ENCODE peak calls at places on chromosomes 2 and 18, in ten cellular contexts. One of them, this sample, is unnamed.

GRCh38 chr2:121527009-121527682 is 3.5 kb upstream of the RNU4ATAC start:
- DNase-seq in astrocyte of the spinal cord: no peak
- DNase-seq in WTC11: no peak
- DNase-seq in AG09309: no peak
- DNase-seq in CD8-positive, alpha-beta T cell: no peak
- DNase-seq in colonic mucosa: no peak
- DNase-seq in HL-60: no peak
- DNase-seq in GM12878: no peak
- DNase-seq in endothelial cell: no peak
- DNase-seq in GM13976: no peak
- DNase-seq in this sample: peak; percentile 30

GRCh38 chr2:240719676-240720545 is 28.2 kb downstream of the AQP12A start:
- DNase-seq in astrocyte of the spinal cord: no peak
- DNase-seq in colonic mucosa: no peak
- DNase-seq in GM12878: no peak
- DNase-seq in HL-60: no peak
- DNase-seq in CD8-positive, alpha-beta T cell: no peak
- DNase-seq in WTC11: no peak
- DNase-seq in endothelial cell: no peak
- DNase-seq in AG09309: no peak
- DNase-seq in GM13976: no peak
- DNase-seq in this sample: no peak

GRCh38 chr2:58289029-58289428 is 47.9 kb upstream of the FANCL start:
- DNase-seq in colonic mucosa: no peak
- DNase-seq in astrocyte of the spinal cord: no peak
- DNase-seq in HL-60: no peak
- DNase-seq in GM12878: no peak
- DNase-seq in endothelial cell: no peak
- DNase-seq in GM13976: no peak
- DNase-seq in WTC11: no peak
- DNase-seq in AG09309: no peak
- DNase-seq in CD8-positive, alpha-beta T cell: no peak
- DNase-seq in this sample: no peak

GRCh38 chr2:170715932-170716777 is 1.0 kb downstream of the SP5 start:
- DNase-seq in HL-60: no peak
- DNase-seq in WTC11: peak; percentile 49
- DNase-seq in AG09309: no peak
- DNase-seq in CD8-positive, alpha-beta T cell: no peak
- DNase-seq in astrocyte of the spinal cord: no peak
- DNase-seq in GM13976: peak; percentile 50
- DNase-seq in GM12878: no peak
- DNase-seq in endothelial cell: peak; percentile 19
- DNase-seq in colonic mucosa: peak; percentile 33
- DNase-seq in this sample: no peak

GRCh38 chr2:219289537-219290361 is 10.6 kb downstream of the DNAJB2 start:
- DNase-seq in endothelial cell: no peak
- DNase-seq in WTC11: no peak
- DNase-seq in HL-60: no peak
- DNase-seq in GM12878: no peak
- DNase-seq in AG09309: peak; percentile 76
- DNase-seq in colonic mucosa: no peak
- DNase-seq in astrocyte of the spinal cord: peak; percentile 90
- DNase-seq in CD8-positive, alpha-beta T cell: no peak
- DNase-seq in GM13976: peak; percentile 18
- DNase-seq in this sample: peak; percentile 72

GRCh38 chr2:41222593-41222992 is 770.7 kb upstream of the SLC8A1 start:
- DNase-seq in GM12878: no peak
- DNase-seq in AG09309: no peak
- DNase-seq in WTC11: peak; percentile 19
- DNase-seq in CD8-positive, alpha-beta T cell: no peak
- DNase-seq in astrocyte of the spinal cord: no peak
- DNase-seq in GM13976: no peak
- DNase-seq in colonic mucosa: no peak
- DNase-seq in endothelial cell: no peak
- DNase-seq in HL-60: no peak
- DNase-seq in this sample: no peak

GRCh38 chr2:174376967-174377366 is 18.6 kb upstream of the SCRN3 start:
- DNase-seq in colonic mucosa: no peak
- DNase-seq in endothelial cell: no peak
- DNase-seq in WTC11: no peak
- DNase-seq in GM13976: no peak
- DNase-seq in astrocyte of the spinal cord: no peak
- DNase-seq in HL-60: no peak
- DNase-seq in CD8-positive, alpha-beta T cell: no peak
- DNase-seq in AG09309: no peak
- DNase-seq in GM12878: no peak
- DNase-seq in this sample: no peak

GRCh38 chr2:62586981-62587380 is 81.0 kb upstream of the TMEM17 start:
- DNase-seq in GM13976: peak; percentile 41
- DNase-seq in endothelial cell: no peak
- DNase-seq in astrocyte of the spinal cord: peak; percentile 63
- DNase-seq in GM12878: peak; percentile 32
- DNase-seq in AG09309: no peak
- DNase-seq in colonic mucosa: no peak
- DNase-seq in HL-60: no peak
- DNase-seq in WTC11: no peak
- DNase-seq in CD8-positive, alpha-beta T cell: no peak
- DNase-seq in this sample: no peak

GRCh38 chr2:88110830-88111229 is 17.0 kb downstream of the FABP1 start:
- DNase-seq in GM13976: no peak
- DNase-seq in GM12878: no peak
- DNase-seq in HL-60: no peak
- DNase-seq in colonic mucosa: no peak
- DNase-seq in endothelial cell: no peak
- DNase-seq in AG09309: no peak
- DNase-seq in WTC11: no peak
- DNase-seq in CD8-positive, alpha-beta T cell: no peak
- DNase-seq in astrocyte of the spinal cord: no peak
- DNase-seq in this sample: no peak

DNA sequence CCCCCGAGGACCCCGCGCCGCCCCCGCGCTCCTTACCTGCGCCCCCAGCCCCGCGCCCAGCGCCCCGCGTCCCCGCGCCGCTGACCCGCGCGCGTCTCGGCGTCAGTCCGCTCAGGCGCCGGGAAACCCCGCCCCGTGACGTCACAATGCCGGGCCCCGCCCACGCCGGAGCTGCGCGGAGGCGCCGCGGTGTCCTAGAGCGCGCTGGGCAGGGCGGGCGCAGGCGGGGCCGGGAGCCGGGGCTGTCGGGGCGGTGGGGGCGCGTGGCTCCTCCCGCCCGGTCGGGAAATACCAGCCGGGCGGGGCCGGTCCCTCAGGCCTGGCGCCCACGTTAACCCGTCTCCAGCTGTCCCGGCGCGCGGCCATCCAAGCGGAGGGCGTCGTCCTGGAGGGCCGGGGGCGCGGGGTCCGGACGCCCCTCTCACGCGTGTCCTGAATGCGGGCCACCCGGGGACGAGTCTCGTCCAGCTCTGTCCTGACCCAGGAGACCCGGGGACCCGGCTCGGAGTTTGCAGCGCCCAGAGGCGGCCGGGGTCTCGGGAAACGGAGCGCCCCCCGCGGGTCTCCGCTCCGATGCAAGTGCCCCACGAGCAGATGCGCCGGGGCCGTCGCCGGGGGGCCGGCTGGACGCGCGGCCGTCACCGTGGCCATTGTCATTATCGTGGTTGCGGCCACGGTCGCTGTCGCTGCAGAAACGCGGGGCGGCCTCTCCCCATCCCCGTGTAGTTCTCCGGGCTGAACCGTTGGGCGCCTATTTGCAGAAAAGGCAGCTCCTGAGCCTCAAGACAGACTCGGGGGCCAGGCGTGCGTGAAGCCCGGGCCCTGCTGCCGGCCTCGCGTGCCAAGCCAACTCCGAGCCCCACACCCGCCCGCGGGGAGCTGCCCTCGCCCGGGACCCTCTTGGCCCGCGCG is at the start of gene SLC66A2:
- DNase-seq in colonic mucosa: peak; percentile 95
- DNase-seq in WTC11: peak; percentile 92
- DNase-seq in endothelial cell: peak; percentile 93
- DNase-seq in astrocyte of the spinal cord: peak; percentile 83
- DNase-seq in HL-60: peak; percentile 85
- DNase-seq in GM13976: peak; percentile 97
- DNase-seq in CD8-positive, alpha-beta T cell: peak; percentile 91
- DNase-seq in GM12878: no peak
- DNase-seq in AG09309: no peak
- DNase-seq in this sample: peak; percentile 61
- TF ChIP-seq CTCF in colonic mucosa: no peak
- TF ChIP-seq CTCF in WTC11: no peak
- TF ChIP-seq CTCF in endothelial cell: no peak
- TF ChIP-seq CTCF in astrocyte of the spinal cord: no peak
- TF ChIP-seq CTCF in HL-60: no peak
- TF ChIP-seq CTCF in GM13976: no peak
- TF ChIP-seq CTCF in CD8-positive, alpha-beta T cell: no peak
- TF ChIP-seq CTCF in GM12878: no peak
- TF ChIP-seq CTCF in AG09309: no peak
- TF ChIP-seq CTCF in this sample: no peak

DNA sequence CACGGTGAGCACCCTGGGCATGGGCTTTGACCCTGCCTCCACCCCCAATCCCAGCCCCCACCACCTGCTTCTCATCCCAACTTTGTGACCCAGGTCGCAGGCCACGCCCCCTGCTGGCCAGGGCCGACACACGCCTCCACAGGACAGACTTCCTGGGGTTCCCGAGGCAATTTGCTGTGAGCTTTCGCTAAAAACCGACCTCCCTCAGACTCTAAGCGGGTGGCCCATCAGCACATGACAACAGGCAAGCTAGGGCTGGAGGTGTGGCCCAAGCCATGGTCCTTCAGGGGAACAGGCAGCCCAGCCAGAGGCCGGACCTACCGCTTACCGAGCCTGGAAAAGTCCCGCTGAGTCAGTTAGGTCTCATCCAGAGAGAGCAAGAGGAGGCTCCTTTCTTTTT is 31.9 kb downstream of the C1QL2 start:
- DNase-seq in GM13976: peak; percentile 73
- DNase-seq in endothelial cell: peak; percentile 74
- DNase-seq in HL-60: no peak
- DNase-seq in colonic mucosa: peak; percentile 32
- DNase-seq in astrocyte of the spinal cord: no peak
- DNase-seq in AG09309: no peak
- DNase-seq in CD8-positive, alpha-beta T cell: no peak
- DNase-seq in GM12878: no peak
- DNase-seq in WTC11: peak; percentile 85
- DNase-seq in this sample: no peak
- TF ChIP-seq CTCF in GM13976: peak; percentile 69
- TF ChIP-seq CTCF in endothelial cell: peak; percentile 87
- TF ChIP-seq CTCF in HL-60: peak; percentile 47
- TF ChIP-seq CTCF in colonic mucosa: peak; percentile 55
- TF ChIP-seq CTCF in astrocyte of the spinal cord: peak; percentile 54
- TF ChIP-seq CTCF in AG09309: peak; percentile 67
- TF ChIP-seq CTCF in CD8-positive, alpha-beta T cell: peak; percentile 21
- TF ChIP-seq CTCF in GM12878: peak; percentile 57
- TF ChIP-seq CTCF in WTC11: peak; percentile 78
- TF ChIP-seq CTCF in this sample: peak; percentile 46

GRCh38 chr2:102033028-102033749 is 41.4 kb downstream of the IL1R2 start:
- DNase-seq in astrocyte of the spinal cord: peak; percentile 96
- DNase-seq in CD8-positive, alpha-beta T cell: no peak
- DNase-seq in HL-60: peak; percentile 65
- DNase-seq in WTC11: no peak
- DNase-seq in GM12878: peak; percentile 53
- DNase-seq in AG09309: no peak
- DNase-seq in GM13976: no peak
- DNase-seq in endothelial cell: no peak
- DNase-seq in colonic mucosa: peak; percentile 46
- DNase-seq in this sample: no peak
- TF ChIP-seq CTCF in astrocyte of the spinal cord: peak; percentile 43
- TF ChIP-seq CTCF in CD8-positive, alpha-beta T cell: no peak
- TF ChIP-seq CTCF in HL-60: no peak
- TF ChIP-seq CTCF in WTC11: no peak
- TF ChIP-seq CTCF in GM12878: no peak
- TF ChIP-seq CTCF in AG09309: no peak
- TF ChIP-seq CTCF in GM13976: no peak
- TF ChIP-seq CTCF in endothelial cell: no peak
- TF ChIP-seq CTCF in colonic mucosa: no peak
- TF ChIP-seq CTCF in this sample: peak; percentile 17

GRCh38 chr2:237685408-237685807 is 58.0 kb downstream of the LRRFIP1 start:
- DNase-seq in colonic mucosa: no peak
- DNase-seq in HL-60: no peak
- DNase-seq in endothelial cell: no peak
- DNase-seq in AG09309: no peak
- DNase-seq in CD8-positive, alpha-beta T cell: no peak
- DNase-seq in WTC11: no peak
- DNase-seq in GM12878: no peak
- DNase-seq in astrocyte of the spinal cord: no peak
- DNase-seq in GM13976: no peak
- DNase-seq in this sample: no peak
- TF ChIP-seq CTCF in colonic mucosa: peak; percentile 23
- TF ChIP-seq CTCF in HL-60: no peak
- TF ChIP-seq CTCF in endothelial cell: no peak
- TF ChIP-seq CTCF in AG09309: peak; percentile 57
- TF ChIP-seq CTCF in CD8-positive, alpha-beta T cell: no peak
- TF ChIP-seq CTCF in WTC11: no peak
- TF ChIP-seq CTCF in GM12878: no peak
- TF ChIP-seq CTCF in astrocyte of the spinal cord: peak; percentile 50
- TF ChIP-seq CTCF in GM13976: no peak
- TF ChIP-seq CTCF in this sample: peak; percentile 27

GRCh38 chr2:98518106-98518505 is 73.4 kb downstream of the INPP4A start:
- DNase-seq in HL-60: peak; percentile 46
- DNase-seq in GM13976: peak; percentile 70
- DNase-seq in AG09309: no peak
- DNase-seq in colonic mucosa: peak; percentile 37
- DNase-seq in endothelial cell: peak; percentile 26
- DNase-seq in GM12878: no peak
- DNase-seq in astrocyte of the spinal cord: no peak
- DNase-seq in WTC11: peak; percentile 30
- DNase-seq in CD8-positive, alpha-beta T cell: peak; percentile 69
- DNase-seq in this sample: no peak
- TF ChIP-seq CTCF in HL-60: peak; percentile 48
- TF ChIP-seq CTCF in GM13976: peak; percentile 55
- TF ChIP-seq CTCF in AG09309: peak; percentile 4
- TF ChIP-seq CTCF in colonic mucosa: peak; percentile 47
- TF ChIP-seq CTCF in endothelial cell: no peak
- TF ChIP-seq CTCF in GM12878: peak; percentile 71
- TF ChIP-seq CTCF in astrocyte of the spinal cord: peak; percentile 34
- TF ChIP-seq CTCF in WTC11: no peak
- TF ChIP-seq CTCF in CD8-positive, alpha-beta T cell: peak; percentile 81
- TF ChIP-seq CTCF in this sample: no peak

DNA sequence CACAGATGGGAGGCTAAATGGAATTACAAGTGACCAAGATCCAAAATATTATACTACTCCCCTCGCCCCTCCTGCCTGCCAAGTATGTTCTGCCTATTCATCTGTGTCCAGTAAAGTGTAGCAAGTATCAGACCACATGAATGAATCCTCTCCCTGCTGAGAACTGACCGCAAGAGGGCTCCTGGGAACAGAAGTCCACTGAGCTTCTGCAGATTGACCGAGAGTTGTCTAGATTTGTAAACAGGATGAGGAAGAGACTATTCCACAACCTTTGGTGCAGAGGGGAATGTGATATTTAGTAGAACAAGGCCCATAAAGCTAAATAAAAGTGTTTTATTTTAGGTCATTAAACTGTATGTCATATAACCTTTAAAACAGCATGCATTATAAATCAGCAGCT is 376.9 kb downstream of the DCC start:
- DNase-seq in GM12878: no peak
- DNase-seq in WTC11: peak; percentile 9
- DNase-seq in GM13976: no peak
- DNase-seq in colonic mucosa: peak; percentile 54
- DNase-seq in CD8-positive, alpha-beta T cell: no peak
- DNase-seq in HL-60: no peak
- DNase-seq in endothelial cell: peak; percentile 4
- DNase-seq in AG09309: no peak
- DNase-seq in astrocyte of the spinal cord: peak; percentile 53
- DNase-seq in this sample: no peak
- TF ChIP-seq CTCF in GM12878: no peak
- TF ChIP-seq CTCF in WTC11: no peak
- TF ChIP-seq CTCF in GM13976: no peak
- TF ChIP-seq CTCF in colonic mucosa: peak; percentile 36
- TF ChIP-seq CTCF in CD8-positive, alpha-beta T cell: no peak
- TF ChIP-seq CTCF in HL-60: no peak
- TF ChIP-seq CTCF in endothelial cell: no peak
- TF ChIP-seq CTCF in AG09309: no peak
- TF ChIP-seq CTCF in astrocyte of the spinal cord: peak; percentile 31
- TF ChIP-seq CTCF in this sample: no peak